ENCODE peak calls at places on chromosomes 11 and 22, in ten cellular contexts. E, O, Z, P, Q, G, X, V, N and W are unnamed samples.

GRCh38 chr11:117827521-117828511 is 3.3 kb upstream of the FXYD2 start:
- DNase-seq in G (no peak), V (no peak), E (no peak), N (no peak), O (no peak), Z (no peak), Q (no peak), X (no peak), P (peak), W (no peak)

GRCh38 chr22:29062286-29062949 is 787 bp upstream of the C22orf31 start:
- DNase-seq in X (no peak), E (no peak), G (no peak), N (no peak), P (no peak), V (no peak), Z (no peak), Q (no peak), O (no peak), W (no peak)

GRCh38 chr11:63564056-63564784 is 1.0 kb upstream of the PLAAT2 start:
- DNase-seq in G (no peak), V (no peak), O (peak), N (peak), E (no peak), X (no peak), P (no peak), Q (no peak), Z (no peak), W (peak)

GRCh38 chr11:2914475-2915195 is 14.6 kb downstream of the PHLDA2 start:
- DNase-seq in Q (no peak), E (peak), O (no peak), P (peak), V (peak), X (no peak), Z (no peak), N (no peak), G (no peak), W (no peak)

GRCh38 chr11:67051945-67052488 is 4.6 kb upstream of the RHOD start:
- DNase-seq in N (no peak), Z (no peak), V (no peak), X (no peak), E (no peak), G (no peak), P (no peak), Q (no peak), O (no peak), W (no peak)

GRCh38 chr22:39212721-39213376 is 31.9 kb downstream of the PDGFB start:
- DNase-seq in O (no peak), E (no peak), Q (no peak), N (no peak), G (peak), P (peak), X (no peak), Z (no peak), V (no peak), W (peak)

GRCh38 chr22:33803371-33803770 is 116.9 kb downstream of the LARGE1 start:
- DNase-seq in E (no peak), X (no peak), G (peak), O (no peak), N (no peak), Q (no peak), V (no peak), P (no peak), Z (peak), W (peak)

GRCh38 chr11:131744847-131745246 is 374.4 kb downstream of the NTM start:
- DNase-seq in Q (no peak), N (no peak), X (no peak), Z (peak), V (no peak), G (peak), O (no peak), E (no peak), P (no peak), W (no peak)

GRCh38 chr11:43550714-43551113 is 129.8 kb upstream of the HSD17B12 start:
- DNase-seq in Q (no peak), G (no peak), Z (no peak), O (no peak), V (no peak), P (no peak), E (no peak), N (no peak), X (no peak), W (no peak)

GRCh38 chr11:111935331-111936044 is 1.7 kb upstream of the DIXDC1 start:
- DNase-seq in Z (no peak), X (no peak), E (no peak), O (peak), N (no peak), Q (no peak), P (no peak), V (no peak), G (no peak), W (no peak)

GRCh38 chr22:25800766-25801165 is 58.8 kb downstream of the MYO18B start:
- DNase-seq in V (no peak), X (no peak), P (no peak), N (no peak), G (no peak), E (no peak), Q (no peak), Z (no peak), O (no peak), W (no peak)

GRCh38 chr22:29724843-29725242 is 5.0 kb downstream of the CABP7 start:
- DNase-seq in Q (no peak), Z (no peak), O (no peak), G (no peak), V (no peak), X (no peak), N (no peak), E (no peak), P (no peak), W (no peak)

GRCh38 chr22:47850644-47851151 is 1088.2 kb downstream of the TBC1D22A start:
- DNase-seq in Q (no peak), P (no peak), N (no peak), G (no peak), O (no peak), Z (no peak), X (no peak), V (no peak), E (peak), W (no peak)

GRCh38 chr11:1342946-1343345 is 33.5 kb upstream of the TOLLIP start:
- DNase-seq in X (no peak), O (no peak), V (no peak), N (no peak), Q (no peak), G (no peak), E (no peak), P (peak), Z (no peak), W (no peak)

GRCh38 chr11:9787260-9787659 is 123.4 kb downstream of the SWAP70 start:
- DNase-seq in N (peak), X (no peak), V (no peak), O (no peak), P (no peak), Z (no peak), E (no peak), G (peak), Q (no peak), W (no peak)

GRCh38 chr11:113894421-113894996 is 10.1 kb upstream of the HTR3B start:
- DNase-seq in V (no peak), X (no peak), N (peak), G (no peak), E (no peak), Z (no peak), Q (no peak), O (no peak), P (no peak), W (no peak)

GRCh38 chr11:1017269-1018005 is 19.1 kb downstream of the MUC6 start:
- DNase-seq in X (no peak), N (no peak), Z (no peak), P (no peak), V (no peak), G (peak), Q (no peak), O (peak), E (no peak), W (no peak)

GRCh38 chr11:6326980-6327379 is 6.7 kb upstream of the CAVIN3 start:
- DNase-seq in E (no peak), X (no peak), N (no peak), P (no peak), G (no peak), O (no peak), V (no peak), Z (no peak), Q (no peak), W (no peak)

GRCh38 chr11:66388746-66389386 is 17.3 kb upstream of the SLC29A2 start:
- DNase-seq in V (peak), X (no peak), P (peak), O (peak), G (peak), N (peak), Q (peak), Z (peak), E (peak), W (peak)

GRCh38 chr11:199004-199581 is 6.2 kb downstream of the SCGB1C1 start:
- DNase-seq in N (no peak), O (no peak), G (no peak), Z (no peak), P (peak), Q (no peak), V (no peak), E (no peak), X (no peak), W (no peak)